ENCODE peak calls at places on chromosomes 6 and 20, in six cellular contexts. Q is BJ, A is kidney, M is endothelial cell of umbilical vein, C is lower lobe of right lung, K is fibroblast of mammary gland. F is an unnamed sample.

GRCh38 chr6:156269751-156270369 is 507.3 kb upstream of the ARID1B start:
- DNase-seq in Q (no peak), A (no peak), K (no peak), C (no peak), M (no peak), F (no peak)

GRCh38 chr6:161694995-161695394 is 421.1 kb upstream of the AGPAT4 start:
- DNase-seq in K (peak), C (no peak), M (peak), A (no peak), Q (no peak), F (no peak)

GRCh38 chr6:142942805-142943227 is 2.2 kb downstream of the HIVEP2 start:
- DNase-seq in Q (no peak), K (peak), M (peak), C (no peak), A (no peak), F (no peak)

GRCh38 chr6:125611573-125612399 is 137.6 kb upstream of the HEY2 start:
- DNase-seq in A (no peak), C (no peak), K (no peak), M (peak), Q (no peak), F (no peak)

GRCh38 chr20:51660741-51661608 is 107.2 kb downstream of the ATP9A start:
- DNase-seq in C (no peak), A (no peak), M (peak), Q (peak), K (peak), F (no peak)

GRCh38 chr20:3420211-3420707 is 12.8 kb upstream of the DNAAF9 start:
- DNase-seq in A (no peak), M (no peak), K (peak), C (peak), Q (peak), F (peak)

GRCh38 chr6:46921059-46921458 is 679 bp downstream of the ADGRF5 start:
- DNase-seq in M (peak), C (no peak), A (no peak), Q (no peak), K (no peak), F (no peak)

GRCh38 chr20:58457083-58457680 is 58.0 kb downstream of the APCDD1L start:
- DNase-seq in K (peak), A (no peak), Q (no peak), M (no peak), C (no peak), F (no peak)

GRCh38 chr6:33205172-33206026 is 944 bp downstream of the HSD17B8 start:
- DNase-seq in A (no peak), M (no peak), Q (no peak), K (peak), C (no peak), F (no peak)

GRCh38 chr6:30100585-30101422 is 12.1 kb downstream of the TRIM31 start:
- DNase-seq in K (no peak), M (no peak), C (peak), Q (no peak), A (peak), F (no peak)

GRCh38 chr20:40160151-40160550 is 528.9 kb downstream of the MAFB start:
- DNase-seq in M (peak), A (no peak), K (peak), Q (no peak), C (peak), F (peak)

GRCh38 chr6:3138341-3138740 is 19.0 kb downstream of the TUBB2A start:
- DNase-seq in A (no peak), Q (no peak), M (peak), K (peak), C (no peak), F (no peak)

GRCh38 chr20:16262594-16262993 is 310.7 kb downstream of the KIF16B start:
- DNase-seq in Q (no peak), M (no peak), A (no peak), K (no peak), C (no peak), F (no peak)

GRCh38 chr6:31908791-31909190 is 6.9 kb upstream of the ZBTB12 start:
- DNase-seq in M (no peak), K (peak), A (no peak), C (no peak), Q (no peak), F (no peak)

GRCh38 chr6:15594512-15595241 is 68.2 kb downstream of the DTNBP1 start:
- DNase-seq in A (no peak), C (no peak), Q (no peak), M (no peak), K (no peak), F (no peak)

GRCh38 chr6:4612636-4613171 is 163.5 kb upstream of the CDYL start:
- DNase-seq in C (no peak), K (peak), Q (no peak), M (no peak), A (no peak), F (no peak)

GRCh38 chr6:48835421-48835958 is 627.6 kb downstream of the MMUT start:
- DNase-seq in K (peak), C (no peak), Q (no peak), M (peak), A (no peak), F (no peak)

GRCh38 chr6:111721677-111722219 is 116.1 kb upstream of the TRAF3IP2 start:
- DNase-seq in Q (no peak), A (no peak), M (peak), K (peak), C (no peak), F (no peak)

GRCh38 chr6:132764370-132764769 is 6.7 kb upstream of the VNN2 start:
- DNase-seq in K (peak), Q (peak), M (peak), A (peak), C (no peak), F (no peak)

GRCh38 chr6:144104898-144105487 is 9.6 kb upstream of the SF3B5 start:
- DNase-seq in C (no peak), A (no peak), K (peak), Q (peak), M (peak), F (peak)

GRCh38 chr6:17093692-17094091 is 8.2 kb upstream of the STMND1 start:
- DNase-seq in C (no peak), M (no peak), A (no peak), Q (no peak), K (peak), F (no peak)

GRCh38 chr6:17390276-17390675 is 3.1 kb upstream of the CAP2 start:
- DNase-seq in K (no peak), Q (no peak), M (no peak), C (no peak), A (no peak), F (no peak)

GRCh38 chr6:104940238-104940880 is 16.5 kb upstream of the LIN28B start:
- DNase-seq in M (no peak), Q (no peak), A (no peak), K (no peak), C (no peak), F (no peak)

GRCh38 chr6:157158897-157159296 is 164.4 kb downstream of the TMEM242 start:
- DNase-seq in M (no peak), Q (no peak), C (no peak), K (no peak), A (no peak), F (no peak)

GRCh38 chr6:166940643-166941068 is 15.7 kb downstream of the RNASET2 start:
- DNase-seq in M (no peak), K (peak), Q (no peak), C (no peak), A (no peak), F (no peak)

GRCh38 chr6:44416103-44416502 is 28.6 kb downstream of the CDC5L start:
- DNase-seq in C (no peak), K (peak), A (no peak), Q (no peak), M (peak), F (no peak)

GRCh38 chr6:159633196-159633595 is 59.8 kb downstream of the SOD2 start:
- DNase-seq in C (no peak), K (peak), A (no peak), Q (no peak), M (peak), F (no peak)

GRCh38 chr6:98984102-98984501 is 36.4 kb upstream of the FBXL4 start:
- DNase-seq in A (no peak), M (no peak), K (no peak), C (no peak), Q (no peak), F (peak)

GRCh38 chr20:9460518-9460917 is 53.9 kb upstream of the LAMP5 start:
- DNase-seq in M (peak), C (no peak), A (no peak), K (peak), Q (no peak), F (no peak)

GRCh38 chr6:21994821-21995220 is 302.0 kb downstream of the PRL start:
- DNase-seq in C (no peak), M (no peak), Q (no peak), K (no peak), A (no peak), F (no peak)

GRCh38 chr6:43856005-43856765 is 86.2 kb downstream of the VEGFA start:
- DNase-seq in A (no peak), C (peak), M (peak), K (no peak), Q (no peak), F (no peak)

GRCh38 chr6:71913431-71913830 is 27.1 kb downstream of the RIMS1 start:
- DNase-seq in C (no peak), Q (no peak), M (no peak), A (no peak), K (no peak), F (no peak)

GRCh38 chr20:9071976-9072726 is 3.3 kb downstream of the PLCB4 start:
- DNase-seq in Q (no peak), K (no peak), M (no peak), C (no peak), A (no peak), F (no peak)

GRCh38 chr20:51536116-51537069 is 6.1 kb downstream of the NFATC2 start:
- DNase-seq in M (no peak), C (no peak), A (no peak), Q (no peak), K (no peak), F (no peak)

GRCh38 chr6:3001773-3002293 is 2.1 kb downstream of the NQO2 start:
- DNase-seq in K (peak), A (no peak), M (peak), C (no peak), Q (no peak), F (peak)

GRCh38 chr20:33515569-33516216 is 25.8 kb downstream of the CBFA2T2 start:
- DNase-seq in C (no peak), M (no peak), K (no peak), Q (no peak), A (no peak), F (no peak)
- TF ChIP-seq CTCF in C (no peak), M (peak), K (peak), Q (peak), A (no peak), F (no peak)

DNA sequence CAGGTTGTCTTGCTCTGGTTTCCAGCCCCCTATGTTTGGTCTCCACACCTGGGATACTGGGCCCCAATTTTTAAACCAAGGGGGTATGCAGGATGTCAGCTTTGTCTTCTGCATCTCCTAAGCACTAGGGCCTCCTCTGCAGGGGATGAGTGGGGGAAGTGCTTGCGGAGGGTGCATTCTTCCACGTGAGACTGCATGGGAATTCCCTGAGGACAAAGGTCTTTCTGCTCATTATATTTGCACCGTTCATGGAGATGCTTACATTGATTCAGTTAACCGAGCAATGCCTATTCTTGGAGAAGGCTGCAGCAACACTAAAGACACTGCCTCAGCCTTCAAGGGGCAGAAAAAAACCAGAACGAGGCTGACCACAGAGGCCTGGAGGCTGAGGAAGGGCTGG is 45.4 kb downstream of the RAB44 start:
- DNase-seq in K (no peak), Q (no peak), A (no peak), M (no peak), C (no peak), F (no peak)
- H3K4me3 ChIP-seq in K (no peak), Q (no peak), A (no peak), M (no peak), C (no peak), F (no peak)

DNA sequence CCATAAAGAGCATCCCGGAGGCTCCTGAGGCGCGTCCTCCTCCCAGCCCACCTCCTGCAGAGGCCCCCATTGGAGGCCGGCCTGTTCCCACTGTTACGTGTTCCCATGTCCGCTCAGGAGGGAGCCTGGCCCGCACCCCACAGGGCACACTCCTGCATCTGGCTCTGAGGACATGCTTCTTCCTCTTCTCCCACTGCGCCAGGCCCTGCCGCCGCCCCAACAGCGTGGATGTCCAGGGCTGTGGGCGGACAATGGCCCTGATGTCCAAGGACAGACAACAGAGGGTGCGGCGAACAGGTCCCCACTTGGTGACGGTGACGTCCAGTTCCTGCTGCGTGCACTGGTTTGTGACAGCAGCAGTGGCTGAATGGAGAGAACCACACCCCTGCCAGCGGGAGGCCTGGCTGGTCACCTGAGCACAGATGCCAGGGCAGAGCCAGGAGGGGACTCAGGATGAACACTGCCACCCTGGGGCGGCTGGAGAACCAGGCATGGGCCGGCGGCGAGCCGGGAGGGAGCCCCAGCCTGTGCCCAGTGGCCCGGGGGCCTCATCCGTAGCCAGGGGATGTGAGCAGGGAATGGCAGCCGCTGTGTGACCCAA is 26.6 kb downstream of the FRMD1 start:
- DNase-seq in A (peak), K (no peak), Q (no peak), M (no peak), C (no peak), F (peak)
- TF ChIP-seq CTCF in A (no peak), K (no peak), Q (no peak), M (no peak), C (no peak), F (peak)

DNA sequence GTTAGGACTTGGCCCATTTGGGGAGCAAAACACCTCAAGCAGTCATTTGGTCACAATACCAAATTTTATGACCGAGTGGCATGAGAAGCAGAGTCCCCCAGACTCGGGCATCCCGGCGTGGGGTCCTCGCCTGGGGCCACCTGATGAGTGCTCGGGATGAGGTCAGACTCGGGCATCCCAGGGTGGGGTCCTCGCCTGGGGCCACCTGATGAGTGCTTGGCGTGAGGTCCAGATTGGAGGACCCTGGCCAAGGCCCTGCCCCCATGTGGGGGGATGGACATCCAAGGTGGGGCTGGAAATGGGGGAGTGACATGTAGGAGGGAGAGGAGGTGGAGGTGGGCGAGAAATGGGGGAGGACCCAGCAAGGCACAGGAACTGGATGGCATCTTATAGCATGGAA is 56.1 kb upstream of the CST7 start:
- DNase-seq in M (no peak), Q (no peak), A (no peak), C (no peak), K (no peak), F (no peak)
- H3K4me3 ChIP-seq in M (no peak), Q (no peak), A (no peak), C (no peak), K (no peak), F (no peak)

GRCh38 chr6:107636486-107636885 is 146.6 kb downstream of the SOBP start:
- DNase-seq in Q (no peak), M (no peak), A (no peak), K (no peak), C (no peak), F (no peak)
- TF ChIP-seq CTCF in Q (no peak), M (no peak), A (no peak), K (no peak), C (no peak), F (no peak)

GRCh38 chr20:44251284-44251683 is 4.2 kb downstream of the GDAP1L1 start:
- DNase-seq in C (no peak), A (no peak), K (no peak), Q (no peak), M (no peak), F (no peak)

GRCh38 chr20:44245977-44246376 is 1.1 kb upstream of the GDAP1L1 start:
- DNase-seq in C (no peak), M (no peak), K (no peak), A (no peak), Q (no peak), F (no peak)

GRCh38 chr20:44247676-44248419 is 740 bp downstream of the GDAP1L1 start:
- DNase-seq in M (peak), A (no peak), C (no peak), K (peak), Q (no peak), F (no peak)

GRCh38 chr20:44248420-44248759 is 1.3 kb downstream of the GDAP1L1 start:
- DNase-seq in Q (no peak), K (no peak), C (no peak), A (no peak), M (no peak), F (no peak)

GRCh38 chr20:44247131-44247571 is at the start of gene GDAP1L1:
- DNase-seq in C (no peak), Q (no peak), K (no peak), A (no peak), M (no peak), F (no peak)
- H3K4me3 ChIP-seq in C (no peak), Q (no peak), K (no peak), A (no peak), M (no peak), F (no peak)

F was measured in LNCaP clone FGC.